ENCODE peak calls at places on chromosomes 4 and X, in seven cellular contexts. F, K, W, A, L, Y and N are unnamed samples.
A peak's percentile ranks its signal among the peaks of the same experiment; 100 is the strongest.

GRCh38 chrX:154471870-154472684 is 7.0 kb downstream of the LAGE3 start:
- DNase-seq in F (no peak), K (no peak), W (no peak), A (no peak), L (no peak), Y (no peak), N (no peak)

GRCh38 chr4:140005699-140006098 is 148.3 kb downstream of the MAML3 start:
- DNase-seq in F (no peak), K (no peak), W (no peak), A (no peak), L (no peak), Y (no peak), N (no peak)

GRCh38 chr4:183832776-183833450 is 72.2 kb upstream of the STOX2 start:
- DNase-seq in F (no peak), K (no peak), W (no peak), A (no peak), L (no peak), Y (no peak), N (no peak)

GRCh38 chrX:134377537-134377936 is 82.4 kb upstream of the HPRT1 start:
- DNase-seq in F (peak; percentile 9), K (no peak), W (no peak), A (peak; percentile 59), L (no peak), Y (no peak), N (peak; percentile 3)

GRCh38 chr4:186685744-186686143 is 37.9 kb downstream of the FAT1 start:
- DNase-seq in F (peak; percentile 73), K (no peak), W (no peak), A (peak; percentile 85), L (no peak), Y (no peak), N (no peak)

GRCh38 chr4:17577660-17578481 is 873 bp downstream of the LAP3 start:
- DNase-seq in F (no peak), K (peak; percentile 20), W (peak; percentile 66), A (peak; percentile 29), L (peak; percentile 79), Y (no peak), N (peak; percentile 57)

GRCh38 chr4:83267121-83267834 is 17.3 kb downstream of the COQ2 start:
- DNase-seq in F (peak; percentile 70), K (no peak), W (no peak), A (peak; percentile 90), L (no peak), Y (no peak), N (no peak)

GRCh38 chr4:110211007-110211769 is 12.8 kb upstream of the ELOVL6 start:
- DNase-seq in F (no peak), K (peak; percentile 21), W (no peak), A (peak; percentile 73), L (no peak), Y (no peak), N (no peak)

GRCh38 chr4:175542787-175543186 is 269.3 kb downstream of the GPM6A start:
- DNase-seq in F (peak; percentile 15), K (no peak), W (no peak), A (peak; percentile 42), L (no peak), Y (no peak), N (no peak)

GRCh38 chrX:109840585-109840984 is 107.5 kb upstream of the ACSL4 start:
- DNase-seq in F (peak; percentile 91), K (no peak), W (no peak), A (peak; percentile 96), L (no peak), Y (no peak), N (peak; percentile 37)

GRCh38 chrX:70324326-70324725 is 34.4 kb downstream of the KIF4A start:
- DNase-seq in F (no peak), K (no peak), W (no peak), A (no peak), L (no peak), Y (no peak), N (no peak)

GRCh38 chr4:41796545-41797210 is 48.2 kb upstream of the PHOX2B start:
- DNase-seq in F (no peak), K (no peak), W (no peak), A (no peak), L (no peak), Y (peak; percentile 61), N (no peak)

GRCh38 chrX:144259054-144259453 is 375.2 kb downstream of the UBE2NL start:
- DNase-seq in F (no peak), K (no peak), W (no peak), A (no peak), L (no peak), Y (no peak), N (no peak)

GRCh38 chr4:156889616-156890594 is 81.7 kb downstream of the PDGFC start:
- DNase-seq in F (peak; percentile 75), K (no peak), W (no peak), A (peak; percentile 94), L (no peak), Y (no peak), N (peak; percentile 21)

GRCh38 chrX:36575670-36576069 is 432.5 kb upstream of the FAM47C start:
- DNase-seq in F (no peak), K (no peak), W (no peak), A (no peak), L (no peak), Y (peak; percentile 13), N (no peak)

GRCh38 chr4:18556402-18556801 is 534.8 kb upstream of the LCORL start:
- DNase-seq in F (no peak), K (no peak), W (no peak), A (no peak), L (no peak), Y (no peak), N (no peak)

GRCh38 chrX:57379296-57379695 is 92.8 kb downstream of the FAAH2 start:
- DNase-seq in F (no peak), K (no peak), W (no peak), A (no peak), L (no peak), Y (no peak), N (no peak)

GRCh38 chr4:16082424-16083216 is 1.2 kb downstream of the PROM1 start:
- DNase-seq in F (no peak), K (peak; percentile 41), W (peak; percentile 67), A (no peak), L (peak; percentile 71), Y (peak; percentile 47), N (peak; percentile 16)

GRCh38 chr4:16082038-16082423 is 1.8 kb downstream of the PROM1 start:
- DNase-seq in F (no peak), K (no peak), W (no peak), A (no peak), L (no peak), Y (no peak), N (no peak)

GRCh38 chr4:16085822-16086221 is 2.0 kb upstream of the PROM1 start:
- DNase-seq in F (no peak), K (no peak), W (no peak), A (no peak), L (no peak), Y (no peak), N (no peak)

GRCh38 chr4:16079046-16079445 is 4.8 kb downstream of the PROM1 start:
- DNase-seq in F (peak; percentile 9), K (no peak), W (no peak), A (peak; percentile 49), L (no peak), Y (no peak), N (no peak)

DNA sequence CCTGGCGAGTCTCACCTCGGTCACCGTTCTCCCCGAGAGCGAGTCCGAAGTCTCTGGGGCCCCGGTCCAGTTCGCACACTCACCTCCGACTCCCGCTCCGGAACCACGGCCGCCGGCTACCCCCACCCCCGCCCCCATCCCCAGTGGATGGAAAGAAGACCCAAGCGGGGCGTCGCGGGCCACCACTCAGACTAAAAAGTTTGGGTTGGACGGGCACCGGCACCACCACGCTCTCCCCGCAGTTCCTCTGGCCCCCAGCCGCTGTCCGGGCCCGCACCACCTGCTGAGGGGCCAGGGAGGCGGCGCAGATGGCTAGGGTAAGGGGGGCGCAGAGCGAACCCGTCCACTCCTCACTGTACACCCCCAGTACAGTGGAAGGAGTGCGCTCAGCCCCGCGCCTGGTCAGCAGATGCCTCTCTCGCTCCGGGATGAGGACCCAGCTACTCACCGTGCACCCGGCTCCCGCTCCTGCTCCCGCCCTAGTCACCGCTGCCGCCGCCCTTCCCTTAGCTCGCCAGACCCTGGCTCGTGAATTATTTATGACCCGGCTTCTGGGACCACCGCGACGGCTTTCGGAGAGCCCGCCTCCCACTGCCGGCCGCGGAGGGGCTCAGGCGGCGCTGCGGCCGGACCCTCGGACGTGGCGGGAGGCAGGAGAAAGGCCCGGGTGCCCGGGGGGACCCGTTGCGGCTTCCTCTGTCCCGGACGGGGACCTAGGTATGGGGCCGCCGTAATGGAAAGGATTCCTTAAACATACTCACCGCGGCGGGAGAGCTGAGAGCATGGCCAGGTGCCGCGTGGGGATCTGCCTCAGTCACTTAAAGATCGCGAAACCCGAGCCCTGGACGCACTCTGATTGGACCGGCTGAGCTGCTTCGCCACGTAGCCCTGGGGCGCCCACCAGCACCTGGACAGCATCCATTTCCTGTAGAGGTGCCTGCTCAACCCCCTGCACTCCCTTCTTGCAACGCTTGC is at the start of gene PROM1:
- DNase-seq in F (no peak), K (peak; percentile 56), W (peak; percentile 52), A (no peak), L (peak; percentile 65), Y (peak; percentile 54), N (peak; percentile 18)
- H3K4me3 ChIP-seq in F (peak within 1 kb of the TSS; percentile 30), K (peak within 1 kb of the TSS; percentile 58), W (peak within 1 kb of the TSS; percentile 55), A (peak within 1 kb of the TSS; percentile 21), L (peak within 1 kb of the TSS; percentile 43), Y (peak within 1 kb of the TSS; percentile 77), N (peak within 1 kb of the TSS; percentile 34)

GRCh38 chr4:167234388-167234881 is at the start of gene SPOCK3:
- DNase-seq in F (no peak), K (peak; percentile 30), W (peak; percentile 56), A (peak; percentile 31), L (peak; percentile 70), Y (no peak), N (peak; percentile 4)
- H3K4me3 ChIP-seq in F (peak within 1 kb of the TSS; percentile 64), K (peak within 1 kb of the TSS; percentile 44), W (peak within 1 kb of the TSS; percentile 44), A (peak within 1 kb of the TSS; percentile 53), L (peak within 1 kb of the TSS; percentile 35), Y (peak within 1 kb of the TSS; percentile 43), N (peak within 1 kb of the TSS; percentile 30)

DNA sequence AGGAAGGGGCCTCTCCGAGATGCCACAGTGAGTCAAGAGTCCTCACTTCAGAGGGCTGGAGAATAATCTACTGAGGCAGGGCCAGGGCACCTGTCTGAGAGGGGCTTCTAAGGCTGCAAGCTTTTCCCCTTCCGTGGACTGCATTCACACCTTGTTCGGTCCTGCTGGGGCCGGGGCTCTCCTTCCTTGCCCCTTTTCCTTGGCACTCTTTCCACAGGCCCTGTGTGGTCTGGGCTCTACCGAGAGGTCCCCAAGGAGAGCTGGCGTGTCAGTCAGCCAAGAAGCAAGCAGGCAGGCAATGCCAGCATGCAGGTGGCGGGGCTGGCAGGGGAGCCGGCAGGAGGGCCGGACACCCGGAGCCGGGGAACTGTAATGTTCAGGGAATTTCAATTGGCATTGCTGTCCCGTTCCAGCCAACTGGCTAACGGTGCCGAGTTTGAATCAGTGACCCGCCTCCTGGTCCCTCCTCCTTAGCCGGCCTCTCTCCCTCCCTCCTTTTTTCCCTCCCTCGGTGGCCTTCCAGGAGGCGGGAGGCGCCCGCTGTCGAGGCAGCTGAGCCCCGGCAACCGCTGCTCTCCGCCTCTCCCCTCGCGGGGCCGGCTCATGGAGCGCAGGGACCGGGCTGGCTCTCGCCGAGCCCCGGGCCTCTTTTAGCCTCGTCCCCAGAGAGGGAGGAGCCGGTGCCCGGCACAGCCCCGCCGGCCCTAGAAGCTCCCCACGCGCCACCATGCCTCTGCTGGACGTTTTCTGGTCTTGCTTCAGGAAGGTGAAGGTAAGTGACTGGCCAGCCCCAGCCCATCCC is at the start of gene STARD8:
- DNase-seq in F (no peak), K (peak; percentile 28), W (peak; percentile 47), A (peak; percentile 29), L (peak; percentile 61), Y (no peak), N (peak; percentile 40)
- H3K4me3 ChIP-seq in F (peak within 1 kb of the TSS; percentile 27), K (peak within 1 kb of the TSS; percentile 25), W (peak within 1 kb of the TSS; percentile 43), A (peak within 1 kb of the TSS; percentile 35), L (peak within 1 kb of the TSS; percentile 34), Y (peak within 1 kb of the TSS; percentile 1), N (peak within 1 kb of the TSS; percentile 50)

GRCh38 chrX:130120321-130120731 is 10.0 kb upstream of the ELF4 start:
- DNase-seq in F (no peak), K (no peak), W (no peak), A (peak; percentile 22), L (no peak), Y (no peak), N (peak; percentile 42)
- H3K4me3 ChIP-seq in F (peak overlapping the region; percentile 39), K (peak overlapping the region; percentile 39), W (peak overlapping the region; percentile 51), A (peak overlapping the region; percentile 40), L (peak overlapping the region; percentile 45), Y (peak overlapping the region; percentile 32), N (peak overlapping the region; percentile 50)